ENCODE peak calls at places on chromosome 3, in six cellular contexts. T is fibroblast of lung, S is neural progenitor cell, W is OCI-LY7, B is AG09309, L is mammary epithelial cell. J is an unnamed sample.
A peak's percentile ranks its signal among the peaks of the same experiment; 100 is the strongest.

GRCh38 chr3:38458796-38459498 is 5.3 kb downstream of the ACVR2B start:
- DNase-seq in T (peak; percentile 40), S (no peak), W (no peak), B (no peak), L (peak; percentile 67), J (peak; percentile 29)

GRCh38 chr3:155963557-155963956 is 93.1 kb downstream of the GMPS start:
- DNase-seq in T (no peak), S (no peak), W (no peak), B (no peak), L (no peak), J (peak; percentile 58)

GRCh38 chr3:29557825-29558224 is 277.0 kb downstream of the RBMS3 start:
- DNase-seq in T (no peak), S (no peak), W (no peak), B (no peak), L (no peak), J (no peak)

GRCh38 chr3:134754768-134755559 is 40.1 kb upstream of the EPHB1 start:
- DNase-seq in T (peak; percentile 24), S (peak; percentile 65), W (peak; percentile 37), B (no peak), L (peak; percentile 40), J (peak; percentile 61)

GRCh38 chr3:11434017-11434526 is 161.9 kb downstream of the ATG7 start:
- DNase-seq in T (peak; percentile 78), S (no peak), W (no peak), B (peak; percentile 63), L (no peak), J (peak; percentile 96)

GRCh38 chr3:111936967-111937366 is 41.9 kb upstream of the ABHD10 start:
- DNase-seq in T (peak; percentile 40), S (no peak), W (no peak), B (no peak), L (no peak), J (no peak)

GRCh38 chr3:65871305-65872141 is 167.2 kb downstream of the MAGI1 start:
- DNase-seq in T (no peak), S (peak; percentile 20), W (no peak), B (no peak), L (no peak), J (peak; percentile 30)

GRCh38 chr3:127044996-127045395 is 62.1 kb downstream of the PLXNA1 start:
- DNase-seq in T (peak; percentile 8), S (peak; percentile 49), W (peak; percentile 8), B (no peak), L (no peak), J (no peak)

GRCh38 chr3:188546835-188547670 is 393.1 kb downstream of the LPP start:
- DNase-seq in T (peak; percentile 61), S (no peak), W (no peak), B (no peak), L (no peak), J (peak; percentile 35)

GRCh38 chr3:189132125-189132744 is 39.5 kb upstream of the TPRG1 start:
- DNase-seq in T (peak; percentile 72), S (no peak), W (no peak), B (peak; percentile 62), L (peak; percentile 84), J (peak; percentile 74)

GRCh38 chr3:68070186-68070585 is 415.8 kb upstream of the SUCLG2 start:
- DNase-seq in T (no peak), S (no peak), W (no peak), B (no peak), L (no peak), J (no peak)

GRCh38 chr3:194730369-194730768 is 44.7 kb downstream of the FAM43A start:
- DNase-seq in T (no peak), S (peak; percentile 71), W (peak; percentile 74), B (no peak), L (peak; percentile 92), J (no peak)

GRCh38 chr3:159763466-159764210 is 225.0 kb upstream of the IL12A start:
- DNase-seq in T (peak; percentile 79), S (peak; percentile 89), W (no peak), B (peak; percentile 48), L (peak; percentile 93), J (peak; percentile 78)

GRCh38 chr3:186782542-186783069 is 771 bp upstream of the EIF4A2 start:
- DNase-seq in T (no peak), S (no peak), W (peak; percentile 70), B (no peak), L (no peak), J (no peak)

GRCh38 chr3:108479212-108479611 is 31.2 kb downstream of the MYH15 start:
- DNase-seq in T (no peak), S (no peak), W (no peak), B (no peak), L (no peak), J (no peak)

GRCh38 chr3:149716984-149717383 is 35.3 kb downstream of the COMMD2 start:
- DNase-seq in T (no peak), S (no peak), W (no peak), B (no peak), L (no peak), J (no peak)

GRCh38 chr3:66140106-66140505 is 80.7 kb upstream of the SLC25A26 start:
- DNase-seq in T (no peak), S (no peak), W (no peak), B (no peak), L (no peak), J (no peak)

GRCh38 chr3:30894521-30895289 is at the start of gene GADL1:
- DNase-seq in T (peak; percentile 33), S (peak; percentile 77), W (no peak), B (no peak), L (peak; percentile 14), J (no peak)

GRCh38 chr3:38354588-38355344 is 8.2 kb downstream of the XYLB start:
- DNase-seq in T (peak; percentile 81), S (no peak), W (no peak), B (no peak), L (peak; percentile 73), J (peak; percentile 45)

GRCh38 chr3:127949446-127949845 is 34.4 kb downstream of the KBTBD12 start:
- DNase-seq in T (no peak), S (no peak), W (no peak), B (no peak), L (no peak), J (no peak)

GRCh38 chr3:171526869-171527268 is 66.7 kb upstream of the TNIK start:
- DNase-seq in T (peak; percentile 88), S (no peak), W (no peak), B (peak; percentile 18), L (no peak), J (peak; percentile 74)
- TF ChIP-seq CTCF in T (peak; percentile 19), S (no peak), W (no peak), B (no peak), L (no peak), J (no peak)

DNA sequence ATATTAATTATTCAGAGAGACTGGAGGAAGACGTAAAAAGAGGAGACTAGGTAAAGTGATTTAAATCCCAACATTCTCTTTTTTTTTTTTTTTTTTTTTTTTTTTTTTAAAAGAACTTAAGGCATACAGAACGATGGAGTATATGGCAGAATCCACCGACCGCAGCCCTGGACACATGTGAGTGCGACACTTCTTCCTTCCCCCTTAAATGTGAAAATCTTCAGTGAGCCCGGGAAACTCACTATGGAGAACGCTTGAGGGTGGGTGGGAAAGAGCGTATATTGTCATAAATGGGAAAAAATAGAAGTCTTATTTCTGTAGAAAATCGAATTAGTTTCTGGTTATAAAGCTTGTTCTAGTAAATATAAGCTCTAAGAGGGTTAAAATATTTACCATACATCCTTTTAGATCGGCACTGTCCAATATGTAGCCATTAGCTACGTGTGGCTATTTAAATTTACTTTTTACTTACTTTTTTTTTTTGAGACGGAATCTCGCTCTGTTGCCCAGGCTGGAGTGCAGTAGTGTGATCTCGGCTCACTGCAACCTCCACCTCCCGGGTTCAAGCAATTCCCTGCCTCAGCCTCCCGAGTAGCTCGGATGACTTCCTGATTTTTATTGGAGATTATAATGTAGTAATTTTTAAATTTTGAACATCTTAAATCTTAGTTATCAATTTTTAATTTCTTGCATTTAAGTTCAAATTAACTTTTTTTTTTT is 930 bp downstream of the NMD3 start:
- DNase-seq in T (peak; percentile 42), S (no peak), W (peak; percentile 34), B (no peak), L (no peak), J (peak; percentile 48)
- H3K4me3 ChIP-seq in T (peak overlapping the region; percentile 74), S (peak overlapping the region; percentile 85), W (peak overlapping the region; percentile 94), B (peak overlapping the region; percentile 87), L (peak overlapping the region; percentile 96), J (peak overlapping the region; percentile 95)

GRCh38 chr3:54376941-54377578 is 254.7 kb downstream of the CACNA2D3 start:
- DNase-seq in T (no peak), S (no peak), W (no peak), B (no peak), L (no peak), J (no peak)

GRCh38 chr3:54376440-54376839 is 254.1 kb downstream of the CACNA2D3 start:
- DNase-seq in T (no peak), S (no peak), W (no peak), B (no peak), L (no peak), J (no peak)

DNA sequence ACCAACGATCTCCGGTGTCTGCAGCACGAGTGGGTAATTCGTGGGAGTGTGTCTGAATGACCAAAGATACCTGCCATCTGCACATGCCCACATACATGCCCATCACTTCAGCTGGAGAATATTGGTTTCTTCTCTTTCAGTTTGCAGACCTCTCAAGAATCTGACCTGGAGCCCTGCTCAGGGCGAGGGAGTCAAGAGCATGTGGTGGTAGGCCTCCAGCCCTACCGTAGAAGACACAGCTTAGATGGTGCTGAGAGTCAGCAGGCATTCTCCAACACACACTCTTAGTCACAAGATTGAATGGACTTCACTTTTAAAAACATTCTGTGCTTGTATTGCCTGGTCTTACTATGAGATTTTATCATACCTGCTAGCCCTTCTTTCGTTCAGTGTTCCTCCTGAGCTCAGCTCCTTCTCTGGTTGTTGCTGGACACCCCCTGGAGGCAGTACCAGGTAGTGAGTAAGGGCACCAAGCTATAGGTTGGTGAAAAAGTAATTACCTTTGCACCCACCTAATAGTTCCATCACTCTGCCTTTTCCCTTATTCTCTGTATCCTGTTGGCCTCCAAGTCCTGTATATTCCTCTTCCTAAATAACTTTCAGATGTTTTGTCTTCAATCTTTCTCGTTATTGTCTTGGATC is 252.0 kb downstream of the CACNA2D3 start:
- DNase-seq in T (no peak), S (peak; percentile 47), W (peak; percentile 3), B (no peak), L (peak; percentile 10), J (no peak)
- TF ChIP-seq CTCF in T (peak; percentile 6), S (peak; percentile 62), W (peak; percentile 54), B (no peak), L (peak; percentile 73), J (no peak)

GRCh38 chr3:132268956-132269355 is 48.3 kb upstream of the ACP3 start:
- DNase-seq in T (peak; percentile 39), S (peak; percentile 48), W (peak; percentile 14), B (no peak), L (no peak), J (peak; percentile 34)
- H3K4me3 ChIP-seq in T (no peak overlapping the region), S (no peak overlapping the region), W (no peak overlapping the region), B (no peak overlapping the region), L (no peak overlapping the region), J (no peak overlapping the region)

DNA sequence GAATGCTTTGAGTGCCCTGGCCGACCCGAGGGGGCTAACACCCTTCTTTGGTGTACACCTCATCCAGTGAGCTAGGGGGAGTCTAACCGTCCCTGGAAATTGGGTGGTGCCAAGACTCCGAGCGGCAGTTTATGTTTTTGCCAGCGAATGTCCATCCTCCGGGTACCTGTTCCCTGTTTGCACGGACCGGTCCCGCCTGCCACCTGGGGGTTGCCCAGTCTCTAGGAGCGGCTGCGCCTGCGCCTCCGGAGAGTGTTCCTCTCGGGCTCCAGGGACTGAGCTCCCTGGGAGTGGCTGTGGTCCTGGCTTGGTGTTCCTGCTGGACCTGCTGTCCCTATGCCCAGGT is 913 bp upstream of the WNT7A start:
- DNase-seq in T (no peak), S (no peak), W (no peak), B (no peak), L (no peak), J (no peak)
- TF ChIP-seq CTCF in T (no peak), S (no peak), W (no peak), B (no peak), L (no peak), J (no peak)

GRCh38 chr3:23949784-23950183 is 4.7 kb downstream of the NR1D2 start:
- DNase-seq in T (no peak), S (no peak), W (no peak), B (no peak), L (no peak), J (no peak)
- H3K4me3 ChIP-seq in T (no peak overlapping the region), S (no peak overlapping the region), W (peak overlapping the region; percentile 43), B (no peak overlapping the region), L (no peak overlapping the region), J (no peak overlapping the region)